ENCODE peak calls at places on chromosomes 2 and 18, in five cellular contexts. M, A, L, Y and Z are unnamed samples.
A peak's percentile ranks its signal among the peaks of the same experiment; 100 is the strongest.

GRCh38 chr18:79789901-79790885 is 7.5 kb upstream of the KCNG2 start:
- DNase-seq in A (no peak), L (no peak), M (no peak), Y (no peak), Z (no peak)

GRCh38 chr2:217366996-217367395 is 507.1 kb upstream of the TNP1 start:
- DNase-seq in L (no peak), M (no peak), Y (no peak), A (no peak), Z (no peak)

GRCh38 chr2:88038263-88039105 is 17.1 kb downstream of the KRCC1 start:
- DNase-seq in M (no peak), Y (no peak), L (no peak), A (peak; percentile 69), Z (no peak)

GRCh38 chr2:26477911-26478253 is at the start of gene OTOF:
- DNase-seq in M (no peak), A (peak; percentile 8), Y (no peak), L (no peak), Z (no peak)

GRCh38 chr2:164808776-164809175 is 32.8 kb downstream of the COBLL1 start:
- DNase-seq in Y (no peak), M (no peak), L (no peak), A (no peak), Z (no peak)

GRCh38 chr2:75801234-75801982 is 90.7 kb upstream of the GCFC2 start:
- DNase-seq in L (no peak), M (no peak), Y (no peak), A (no peak), Z (no peak)

GRCh38 chr2:151862688-151863087 is 34.5 kb upstream of the ARL5A start:
- DNase-seq in L (no peak), Y (no peak), M (no peak), A (no peak), Z (no peak)

GRCh38 chr2:218263817-218264611 is 3.2 kb downstream of the GPBAR1 start:
- DNase-seq in A (no peak), Y (no peak), L (no peak), M (no peak), Z (no peak)

GRCh38 chr2:78979380-78980238 is 45.9 kb upstream of the REG3G start:
- DNase-seq in Y (peak; percentile 89), A (no peak), L (no peak), M (no peak), Z (no peak)

GRCh38 chr2:109727929-109728447 is 66.1 kb upstream of the RGPD5 start:
- DNase-seq in L (no peak), Y (no peak), A (no peak), M (no peak), Z (no peak)

GRCh38 chr2:99297990-99298389 is 3.0 kb downstream of the LYG1 start:
- DNase-seq in A (no peak), M (no peak), Y (no peak), L (no peak), Z (no peak)

GRCh38 chr2:9460441-9461017 is 13.8 kb upstream of the IAH1 start:
- DNase-seq in Y (no peak), M (no peak), L (no peak), A (no peak), Z (no peak)

GRCh38 chr2:151237422-151238012 is 24.1 kb downstream of the RBM43 start:
- DNase-seq in L (no peak), A (no peak), M (no peak), Y (no peak), Z (no peak)

GRCh38 chr18:64271264-64271663 is 122.4 kb upstream of the LINC00305 start:
- DNase-seq in M (no peak), L (no peak), Y (no peak), A (no peak), Z (no peak)

GRCh38 chr2:58601017-58601416 is 359.9 kb upstream of the FANCL start:
- DNase-seq in A (no peak), M (no peak), Y (no peak), L (no peak), Z (no peak)

GRCh38 chr2:23404426-23404825 is 19.4 kb downstream of the KLHL29 start:
- DNase-seq in M (peak; percentile 64), L (no peak), A (peak; percentile 45), Y (no peak), Z (no peak)

GRCh38 chr2:238403632-238404405 is 22.9 kb upstream of the ASB1 start:
- DNase-seq in M (no peak), A (no peak), L (no peak), Y (no peak), Z (no peak)
- TF ChIP-seq CTCF in M (no peak), A (no peak), L (no peak), Y (no peak), Z (no peak)

GRCh38 chr2:146870691-146871090 is 974.1 kb upstream of the ACVR2A start:
- DNase-seq in L (no peak), A (no peak), M (no peak), Y (no peak), Z (no peak)
- TF ChIP-seq CTCF in L (no peak), A (no peak), M (no peak), Y (no peak), Z (no peak)

DNA sequence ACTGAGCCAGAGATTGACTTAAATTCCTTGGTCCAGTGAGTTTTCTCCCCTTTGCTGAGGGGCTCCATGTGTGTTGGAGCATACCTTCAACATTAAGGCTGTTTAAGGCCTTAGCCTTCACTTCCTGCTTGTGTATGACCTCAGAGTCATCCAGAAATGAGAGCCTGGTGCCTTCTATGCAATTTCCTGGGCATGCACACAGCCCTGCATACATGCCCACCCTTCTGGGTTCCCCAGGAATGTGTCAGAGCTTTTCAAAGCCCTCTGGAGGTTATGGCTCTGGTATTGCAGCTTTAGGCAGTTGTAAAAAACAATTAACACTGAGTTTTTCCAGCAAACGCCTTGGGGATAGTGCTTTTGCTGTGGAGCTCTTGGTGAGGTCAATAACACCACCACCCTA is 16.7 kb downstream of the IL1R1 start:
- DNase-seq in M (no peak), Y (no peak), L (no peak), A (no peak), Z (no peak)
- TF ChIP-seq CTCF in M (no peak), Y (no peak), L (no peak), A (no peak), Z (no peak)

DNA sequence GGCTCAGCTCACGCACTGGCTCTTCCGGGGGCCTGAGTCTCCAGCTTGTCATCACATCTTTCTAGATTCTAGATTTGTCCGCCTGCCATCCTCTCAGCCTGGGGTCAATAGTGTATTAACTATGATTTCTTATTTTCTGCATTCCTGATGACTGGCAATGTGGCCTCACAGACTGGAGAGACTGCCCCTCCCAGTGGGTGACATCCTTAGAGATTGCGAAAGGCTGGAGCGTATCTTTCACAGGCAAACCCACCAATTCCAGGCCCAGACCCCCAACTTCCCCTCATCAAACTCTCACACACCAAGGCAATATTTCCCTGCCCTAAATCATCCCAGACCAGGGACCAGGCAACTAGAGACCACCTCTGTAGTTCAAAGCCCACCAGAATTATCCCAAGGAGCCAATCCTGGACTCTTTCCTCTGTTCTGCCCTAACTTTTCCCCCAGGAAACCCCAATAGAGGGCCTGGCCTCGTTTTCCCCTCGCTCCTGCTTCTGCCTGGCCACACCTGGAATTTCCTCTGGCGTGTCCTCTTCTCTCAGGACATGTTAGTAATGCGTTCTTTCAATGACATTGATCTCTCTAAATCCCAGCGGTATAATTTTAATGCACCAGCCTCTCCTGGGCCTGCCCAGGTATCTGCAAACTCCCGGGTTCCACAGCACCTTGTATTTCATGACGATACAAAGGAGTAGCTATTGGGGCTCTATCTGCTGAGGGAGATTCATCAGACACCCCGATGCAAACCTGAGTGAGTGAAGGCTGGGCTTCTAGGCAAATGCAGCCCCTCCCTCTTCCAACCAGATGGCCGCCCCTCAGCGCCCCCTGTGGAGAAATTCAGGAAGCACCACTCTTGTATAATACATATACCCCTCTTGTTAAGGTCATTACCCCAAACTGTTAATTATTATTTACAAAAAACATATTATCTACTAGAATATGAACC is 2.4 kb upstream of the KCNF1 start:
- DNase-seq in M (peak; percentile 22), Y (peak; percentile 77), A (no peak), L (no peak), Z (no peak)
- TF ChIP-seq CTCF in M (no peak), Y (peak; percentile 80), A (peak; percentile 38), L (no peak), Z (no peak)

DNA sequence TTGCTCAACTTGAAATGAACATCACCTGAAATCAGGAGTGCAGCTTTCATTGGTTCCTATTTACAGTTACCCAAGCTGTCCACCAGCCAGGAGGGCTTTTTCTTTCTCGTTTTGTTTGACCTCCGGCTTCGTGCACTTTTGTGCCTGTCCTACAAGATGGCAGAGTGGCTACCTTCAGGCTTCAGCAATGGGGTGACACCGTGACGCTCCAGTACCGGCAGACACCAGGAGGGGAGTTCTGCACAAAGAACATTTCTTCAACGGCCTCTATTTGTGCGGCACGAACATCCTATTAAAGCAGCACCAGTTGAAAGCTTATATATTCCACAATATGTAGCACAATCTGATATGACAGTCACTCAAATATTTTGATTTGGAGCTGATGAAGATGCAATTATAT is 18.3 kb downstream of the RNASEH1 start:
- DNase-seq in Y (no peak), L (no peak), M (no peak), A (no peak), Z (no peak)
- TF ChIP-seq CTCF in Y (no peak), L (no peak), M (no peak), A (no peak), Z (no peak)

DNA sequence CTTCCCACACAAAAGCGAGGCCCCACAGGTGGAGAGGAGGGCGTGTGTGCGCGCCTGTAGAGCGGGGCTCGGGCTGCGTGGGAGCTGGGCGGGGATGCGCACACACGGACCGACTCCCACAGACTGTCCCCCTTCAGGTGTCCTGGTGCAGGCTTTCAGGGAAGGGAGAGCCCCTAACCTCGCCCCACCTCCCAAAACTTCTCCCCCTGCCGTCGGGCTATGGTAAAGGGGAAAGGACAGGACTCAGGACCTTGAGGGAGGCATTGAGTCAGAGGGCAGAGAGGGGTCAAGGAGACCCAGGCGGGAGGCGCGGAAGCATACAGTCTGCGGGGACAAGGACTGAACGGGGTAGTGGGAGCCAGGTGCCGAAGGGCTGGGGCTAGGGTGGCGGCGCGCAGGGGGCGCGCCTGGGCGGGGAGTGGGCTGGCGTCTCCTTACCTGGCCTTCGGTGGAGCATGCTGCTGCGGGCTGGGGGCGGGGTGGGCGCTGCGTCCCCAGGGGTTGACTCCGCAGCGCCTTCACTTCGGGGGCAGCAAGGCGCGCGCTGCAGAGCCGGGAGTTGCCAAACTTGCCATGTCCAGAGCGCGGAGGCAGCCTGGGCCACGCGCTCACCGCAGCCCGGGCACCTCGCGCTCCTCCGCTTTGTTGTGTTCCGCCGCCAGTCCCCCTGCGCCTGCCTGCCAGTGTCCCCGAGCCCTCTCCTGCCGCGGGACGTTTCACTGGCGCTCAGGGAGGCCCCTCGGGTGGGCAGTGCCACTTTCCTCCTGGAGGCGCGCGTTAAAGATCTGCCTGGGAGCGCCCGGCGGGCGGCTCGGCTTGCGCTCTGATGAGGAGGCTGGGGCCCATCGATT is 302.0 kb downstream of the NCKAP5 start:
- DNase-seq in A (no peak), Y (peak; percentile 56), L (no peak), M (no peak), Z (no peak)
- TF ChIP-seq CTCF in A (peak; percentile 17), Y (no peak), L (no peak), M (no peak), Z (no peak)